ENCODE peak calls at places on chromosome 16, in six cellular contexts. B, O, F, T, Q and W are unnamed samples.

GRCh38 chr16:65117701-65118448 is 4.0 kb downstream of the CDH11 start:
- DNase-seq in B (peak; percentile 70), O (peak; percentile 60), F (peak; percentile 70), T (peak; percentile 82), Q (peak; percentile 84), W (peak; percentile 68)

GRCh38 chr16:75580-76501 is 2.2 kb upstream of the MPG start:
- DNase-seq in B (peak; percentile 71), O (peak; percentile 53), F (no peak), T (peak; percentile 78), Q (peak; percentile 94), W (peak; percentile 93)

GRCh38 chr16:58843675-58844074 is 109.6 kb upstream of the GOT2 start:
- DNase-seq in B (no peak), O (no peak), F (peak; percentile 60), T (no peak), Q (no peak), W (peak; percentile 59)

GRCh38 chr16:16763449-16763848 is 384.5 kb downstream of the NPIPA7 start:
- DNase-seq in B (no peak), O (no peak), F (no peak), T (no peak), Q (no peak), W (no peak)

GRCh38 chr16:70770968-70771552 is 29.9 kb downstream of the VAC14 start:
- DNase-seq in B (peak; percentile 62), O (peak; percentile 57), F (peak; percentile 70), T (peak; percentile 73), Q (peak; percentile 75), W (peak; percentile 78)

GRCh38 chr16:26118575-26118974 is 426.8 kb downstream of the HS3ST4 start:
- DNase-seq in B (no peak), O (no peak), F (no peak), T (no peak), Q (no peak), W (no peak)

GRCh38 chr16:48597563-48598392 is 12.2 kb downstream of the N4BP1 start:
- DNase-seq in B (no peak), O (no peak), F (no peak), T (no peak), Q (no peak), W (peak; percentile 54)

GRCh38 chr16:21598676-21599157 is 660 bp upstream of the METTL9 start:
- DNase-seq in B (peak; percentile 31), O (no peak), F (no peak), T (peak; percentile 53), Q (no peak), W (peak; percentile 43)

GRCh38 chr16:85393674-85394510 is 219.2 kb upstream of the GSE1 start:
- DNase-seq in B (peak; percentile 73), O (peak; percentile 63), F (peak; percentile 65), T (peak; percentile 73), Q (peak; percentile 79), W (peak; percentile 75)

GRCh38 chr16:87321336-87322107 is 4.3 kb upstream of the C16orf95 start:
- DNase-seq in B (no peak), O (no peak), F (no peak), T (no peak), Q (no peak), W (no peak)

GRCh38 chr16:50878966-50879615 is 137.2 kb downstream of the CYLD start:
- DNase-seq in B (no peak), O (no peak), F (no peak), T (no peak), Q (no peak), W (no peak)

GRCh38 chr16:73432794-73433455 is 385.0 kb upstream of the ZFHX3 start:
- DNase-seq in B (no peak), O (no peak), F (no peak), T (no peak), Q (no peak), W (no peak)

GRCh38 chr16:27461483-27462171 is 59.7 kb downstream of the IL21R start:
- DNase-seq in B (no peak), O (no peak), F (no peak), T (no peak), Q (no peak), W (no peak)

GRCh38 chr16:46686815-46687473 is 2.0 kb downstream of the VPS35 start:
- DNase-seq in B (no peak), O (no peak), F (no peak), T (no peak), Q (no peak), W (no peak)

GRCh38 chr16:79434097-79434496 is 166.4 kb downstream of the MAF start:
- DNase-seq in B (no peak), O (no peak), F (no peak), T (no peak), Q (no peak), W (no peak)
- H3K4me3 ChIP-seq in B (no peak overlapping the region), O (no peak overlapping the region), F (no peak overlapping the region), T (no peak overlapping the region), Q (no peak overlapping the region), W (no peak overlapping the region)

GRCh38 chr16:23640959-23641765 is at the start of the genes DCTN5 and PALB2:
- DNase-seq in B (peak; percentile 94), O (peak; percentile 91), F (peak; percentile 95), T (peak; percentile 96), Q (peak; percentile 87), W (peak; percentile 96)
- TF ChIP-seq CTCF in B (peak; percentile 16), O (no peak), F (no peak), T (no peak), Q (no peak), W (no peak)

GRCh38 chr16:75627856-75628255 is 4.8 kb upstream of the ADAT1 start:
- DNase-seq in B (no peak), O (no peak), F (no peak), T (no peak), Q (no peak), W (no peak)
- TF ChIP-seq POLR2A in B (no peak), O (no peak), F (no peak), T (no peak), Q (no peak), W (no peak)

DNA sequence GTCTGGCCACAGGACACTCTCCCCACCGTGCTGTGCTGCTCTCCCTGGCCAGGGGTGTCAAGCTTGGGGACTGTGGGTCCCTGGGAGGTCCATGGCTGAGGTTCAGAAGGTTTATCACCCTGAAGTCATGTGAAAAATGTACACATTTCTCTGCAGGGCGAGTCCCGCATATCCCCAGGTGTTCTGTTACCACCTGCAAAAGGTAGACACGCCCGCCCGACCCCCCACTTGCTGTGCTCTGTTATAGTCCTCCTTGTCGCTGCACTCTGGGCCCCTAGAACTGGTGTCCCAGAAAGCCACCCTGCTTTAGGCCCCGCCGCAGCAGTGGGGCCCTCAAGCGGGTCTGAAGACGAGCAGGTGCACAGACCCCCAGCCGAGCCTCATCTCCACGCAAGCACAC is 11.8 kb downstream of the JPT2 start:
- DNase-seq in B (no peak), O (no peak), F (no peak), T (no peak), Q (no peak), W (no peak)
- H3K4me3 ChIP-seq in B (no peak overlapping the region), O (no peak overlapping the region), F (peak overlapping the region; percentile 8), T (no peak overlapping the region), Q (no peak overlapping the region), W (no peak overlapping the region)

GRCh38 chr16:3183445-3184139 is 4.4 kb upstream of the OR1F1 start:
- DNase-seq in B (no peak), O (no peak), F (no peak), T (no peak), Q (no peak), W (no peak)

GRCh38 chr16:3179651-3180050 is 8.4 kb upstream of the OR1F1 start:
- DNase-seq in B (no peak), O (no peak), F (no peak), T (no peak), Q (no peak), W (no peak)

GRCh38 chr16:3186946-3187690 is 886 bp upstream of the OR1F1 start:
- DNase-seq in B (no peak), O (no peak), F (no peak), T (no peak), Q (no peak), W (no peak)

GRCh38 chr16:3180445-3180878 is 7.5 kb upstream of the OR1F1 start:
- DNase-seq in B (no peak), O (no peak), F (peak; percentile 76), T (no peak), Q (no peak), W (no peak)

GRCh38 chr16:3182608-3183444 is 5.2 kb upstream of the OR1F1 start:
- DNase-seq in B (peak; percentile 35), O (peak; percentile 37), F (peak; percentile 88), T (peak; percentile 67), Q (no peak), W (peak; percentile 52)
- TF ChIP-seq CTCF in B (peak; percentile 17), O (peak; percentile 24), F (no peak), T (peak; percentile 17), Q (no peak), W (no peak)

DNA sequence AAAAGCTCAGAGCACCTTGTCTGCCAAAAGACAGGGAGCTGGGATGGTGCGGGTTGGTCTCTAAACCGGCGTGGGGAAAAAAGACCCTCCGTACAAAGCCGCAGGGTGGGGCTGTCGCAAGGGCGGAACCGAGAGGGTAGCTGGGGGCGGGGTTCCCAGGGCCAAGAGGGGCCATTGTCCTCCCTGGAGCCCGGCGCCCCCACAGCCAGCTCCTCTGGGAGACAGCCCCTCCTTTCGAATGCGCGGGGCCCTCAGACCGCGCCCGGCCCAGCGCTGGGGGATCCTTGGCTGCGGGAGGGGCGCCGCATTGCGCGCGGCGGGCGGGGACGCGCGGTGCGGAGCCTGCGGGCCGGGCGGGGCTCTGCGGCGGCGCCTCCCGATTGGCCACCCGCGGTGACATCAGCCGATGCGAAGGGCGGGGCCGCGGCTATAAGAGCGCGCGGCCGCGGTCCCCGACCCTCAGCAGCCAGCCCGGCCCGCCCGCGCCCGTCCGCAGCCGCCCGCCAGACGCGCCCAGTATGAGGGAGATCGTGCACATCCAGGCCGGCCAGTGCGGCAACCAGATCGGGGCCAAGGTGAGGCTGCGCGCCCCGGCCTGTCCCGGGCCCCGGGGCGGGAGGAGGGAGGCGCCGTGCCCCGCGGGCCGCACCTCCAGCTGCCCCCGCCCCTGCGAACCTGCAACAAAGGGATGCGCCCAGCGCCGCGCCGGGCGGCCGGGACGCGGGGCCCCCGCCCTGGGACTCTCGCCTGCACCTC is at the start of gene TUBB3:
- DNase-seq in B (peak; percentile 58), O (peak; percentile 45), F (peak; percentile 80), T (no peak), Q (no peak), W (peak; percentile 88)
- TF ChIP-seq POLR2A in B (no peak), O (no peak), F (peak; percentile 99), T (peak; percentile 37), Q (no peak), W (peak; percentile 35)

DNA sequence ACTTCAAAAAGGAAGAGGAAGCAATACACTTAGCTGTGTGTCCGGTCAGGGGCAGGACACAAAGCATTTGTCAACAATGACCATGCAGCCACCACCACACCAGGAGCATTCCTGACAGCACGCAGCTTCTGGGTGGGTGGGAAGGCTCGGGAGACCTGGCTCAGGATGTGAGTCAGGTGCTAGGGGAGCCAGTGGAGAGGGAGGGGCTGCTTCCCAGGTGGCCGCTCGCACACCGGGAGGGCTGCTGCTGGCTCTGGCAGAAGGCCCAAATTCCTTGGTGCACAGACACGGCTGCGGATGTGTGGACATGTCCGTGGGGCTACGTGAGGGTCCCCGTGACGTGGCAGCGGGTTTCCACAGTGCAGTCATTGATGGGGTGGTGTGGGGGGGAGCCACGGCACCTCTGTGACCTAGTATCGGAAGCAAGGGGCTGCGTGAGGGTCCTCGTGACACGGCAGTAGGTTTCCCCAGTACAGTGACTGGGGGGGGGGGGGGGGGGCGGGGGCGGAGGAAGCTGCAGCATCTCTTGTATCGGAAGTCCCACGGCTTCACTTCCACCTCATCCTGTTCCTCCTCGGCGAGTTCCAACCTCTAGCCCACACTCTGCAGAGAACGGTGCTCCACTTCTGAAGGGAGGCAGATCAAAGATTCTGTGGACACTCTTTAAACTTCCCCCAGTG is 112.8 kb downstream of the ZNF778 start:
- DNase-seq in B (no peak), O (peak; percentile 61), F (peak; percentile 89), T (no peak), Q (no peak), W (no peak)
- H3K4me3 ChIP-seq in B (no peak overlapping the region), O (no peak overlapping the region), F (peak overlapping the region; percentile 7), T (no peak overlapping the region), Q (no peak overlapping the region), W (no peak overlapping the region)

GRCh38 chr16:11915644-11916523 is at the start of gene GSPT1:
- DNase-seq in B (peak; percentile 99), O (peak; percentile 99), F (peak; percentile 99), T (peak; percentile 99), Q (peak; percentile 99), W (peak; percentile 99)
- TF ChIP-seq CTCF in B (peak; percentile 82), O (no peak), F (no peak), T (peak; percentile 38), Q (peak; percentile 36), W (no peak)